ENCODE peak calls at places on chromosome X, in ten cellular contexts. E is left ventricle myocardium superior; B is stimulated activated CD4-positive, alpha-beta T cell treated with anti-CD3 and anti-CD28 coated beads, Interleukin-1b, Interleukin-23, amount 100 ng/mL, for 24 hours; Y is SK-MEL-5; W is AG04450; K is activated CD4-positive, alpha-beta T cell treated with anti-CD3 and anti-CD28 coated beads for 48 hours; N is ACHN; V is NCI-H1417; J is nucleus accumbens; F is mesendoderm. P is an unnamed sample.

GRCh38 chrX:110992611-110993010 is 103.4 kb upstream of the PAK3 start:
- DNase-seq in B (peak; percentile 0), W (no peak), J (no peak), N (peak; percentile 18), E (no peak), F (peak; percentile 57), K (peak; percentile 30), V (peak; percentile 25), Y (peak; percentile 41), P (no peak)

GRCh38 chrX:34901761-34902160 is 40.8 kb upstream of the FAM47B start:
- DNase-seq in B (no peak), N (no peak), F (no peak), V (no peak), W (no peak), K (no peak), Y (no peak), E (no peak), J (no peak), P (no peak)

GRCh38 chrX:19670854-19671620 is 155.7 kb upstream of the MAP3K15 start:
- DNase-seq in N (peak; percentile 70), W (peak; percentile 36), E (peak; percentile 45), Y (peak; percentile 91), F (peak; percentile 82), V (no peak), J (peak; percentile 3), B (no peak), K (no peak), P (no peak)

GRCh38 chrX:41471786-41472185 is 24.6 kb downstream of the NYX start:
- DNase-seq in V (no peak), K (no peak), Y (no peak), W (no peak), F (no peak), N (peak; percentile 57), E (no peak), B (no peak), J (no peak), P (no peak)

GRCh38 chrX:12954981-12955380 is 19.9 kb upstream of the TMSB4X start:
- DNase-seq in J (no peak), B (no peak), F (no peak), Y (no peak), W (no peak), E (no peak), V (no peak), N (no peak), K (no peak), P (no peak)

GRCh38 chrX:7219153-7219705 is 71.3 kb upstream of the PUDP start:
- DNase-seq in K (no peak), E (peak; percentile 21), W (no peak), F (no peak), J (no peak), V (no peak), N (no peak), Y (no peak), B (no peak), P (no peak)

GRCh38 chrX:7746861-7747260 is 96.1 kb upstream of the VCX start:
- DNase-seq in F (no peak), V (no peak), J (no peak), K (no peak), E (no peak), B (no peak), Y (no peak), N (no peak), W (no peak), P (no peak)

GRCh38 chrX:45850775-45851433 is 650.2 kb upstream of the DIPK2B start:
- DNase-seq in Y (no peak), B (no peak), N (peak; percentile 34), J (no peak), K (peak; percentile 55), F (peak; percentile 72), V (peak; percentile 91), E (no peak), W (no peak), P (peak; percentile 20)

GRCh38 chrX:13535371-13535770 is 34.0 kb upstream of the EGFL6 start:
- DNase-seq in K (no peak), Y (no peak), J (no peak), F (no peak), N (no peak), B (no peak), E (no peak), V (no peak), W (no peak), P (no peak)

GRCh38 chrX:110287605-110288004 is 30.3 kb downstream of the AMMECR1 start:
- DNase-seq in J (no peak), Y (no peak), K (no peak), B (no peak), N (no peak), V (no peak), E (no peak), W (no peak), F (no peak), P (no peak)

GRCh38 chrX:30278365-30278764 is 30.8 kb downstream of the NR0B1 start:
- DNase-seq in K (no peak), V (no peak), J (no peak), F (no peak), N (peak; percentile 29), E (no peak), B (no peak), W (no peak), Y (no peak), P (no peak)

GRCh38 chrX:153773741-153774575 is 6.9 kb upstream of the SRPK3 start:
- DNase-seq in Y (no peak), W (no peak), V (no peak), J (no peak), K (no peak), F (no peak), N (no peak), E (no peak), B (no peak), P (no peak)

GRCh38 chrX:39859991-39860861 is 237.5 kb downstream of the BCOR start:
- DNase-seq in E (peak; percentile 34), W (peak; percentile 66), K (peak; percentile 88), V (peak; percentile 53), B (peak; percentile 41), F (peak; percentile 91), Y (no peak), N (no peak), J (no peak), P (no peak)

GRCh38 chrX:29241831-29242230 is 654.6 kb downstream of the IL1RAPL1 start:
- DNase-seq in B (no peak), W (no peak), J (no peak), K (no peak), N (no peak), Y (no peak), E (no peak), F (no peak), V (no peak), P (no peak)

GRCh38 chrX:151984328-151984727 is 9.9 kb upstream of the GABRE start:
- DNase-seq in N (no peak), Y (no peak), B (no peak), F (no peak), W (no peak), V (no peak), K (no peak), J (no peak), E (no peak), P (no peak)

GRCh38 chrX:152932144-152932543 is 34.3 kb downstream of the ZNF185 start:
- DNase-seq in W (no peak), V (no peak), B (no peak), F (no peak), J (no peak), N (no peak), E (no peak), K (no peak), Y (no peak), P (no peak)

GRCh38 chrX:150898343-150899190 is at the start of gene CD99L2:
- DNase-seq in W (peak; percentile 39), Y (peak; percentile 82), V (peak; percentile 89), F (peak; percentile 91), K (peak; percentile 90), B (peak; percentile 60), E (peak; percentile 94), N (peak; percentile 79), J (peak; percentile 73), P (peak; percentile 57)

GRCh38 chrX:109327271-109327670 is 154.6 kb downstream of the GUCY2F start:
- DNase-seq in E (no peak), J (no peak), Y (no peak), B (no peak), W (no peak), K (no peak), F (no peak), V (no peak), N (no peak), P (no peak)

GRCh38 chrX:29257516-29257915 is 670.3 kb downstream of the IL1RAPL1 start:
- DNase-seq in E (no peak), N (no peak), Y (peak; percentile 51), F (no peak), V (no peak), K (no peak), W (peak; percentile 6), J (no peak), B (no peak), P (no peak)

GRCh38 chrX:47797084-47797483 is 39.6 kb upstream of the ZNF81 start:
- DNase-seq in J (no peak), Y (no peak), N (no peak), B (no peak), E (no peak), F (no peak), V (no peak), W (no peak), K (no peak), P (no peak)

GRCh38 chrX:16140983-16141382 is 17.6 kb downstream of the GRPR start:
- DNase-seq in Y (no peak), B (no peak), V (no peak), E (no peak), J (no peak), K (no peak), F (no peak), W (no peak), N (no peak), P (no peak)

GRCh38 chrX:139924696-139925094 is 8.2 kb downstream of the ATP11C start:
- DNase-seq in V (no peak), Y (no peak), N (no peak), J (no peak), E (no peak), F (no peak), B (no peak), K (no peak), W (no peak), P (no peak)

GRCh38 chrX:49184294-49185061 is 1.7 kb downstream of the PRICKLE3 start:
- DNase-seq in V (peak; percentile 92), E (peak; percentile 92), N (peak; percentile 88), F (peak; percentile 97), W (no peak), J (peak; percentile 14), Y (peak; percentile 91), K (peak; percentile 62), B (no peak), P (peak; percentile 61)

GRCh38 chrX:31522760-31523159 is 450.9 kb upstream of the FTHL17 start:
- DNase-seq in F (no peak), B (no peak), N (no peak), V (no peak), J (no peak), W (no peak), K (no peak), E (no peak), Y (no peak), P (no peak)

GRCh38 chrX:10841579-10841978 is 221.2 kb upstream of the MID1 start:
- DNase-seq in E (no peak), K (no peak), W (peak; percentile 7), N (no peak), Y (no peak), F (no peak), V (no peak), J (no peak), B (no peak), P (no peak)

GRCh38 chrX:10477525-10477924 is 142.9 kb downstream of the MID1 start:
- DNase-seq in E (no peak), V (no peak), N (no peak), Y (no peak), B (no peak), K (no peak), F (no peak), J (no peak), W (no peak), P (no peak)

GRCh38 chrX:140744085-140744484 is 34.5 kb downstream of the LINC00632 start:
- DNase-seq in W (no peak), F (peak; percentile 31), Y (no peak), K (no peak), N (no peak), J (no peak), E (no peak), B (no peak), V (no peak), P (no peak)

GRCh38 chrX:75603833-75604232 is 81.0 kb upstream of the ZDHHC15 start:
- DNase-seq in E (no peak), F (peak; percentile 21), V (no peak), B (no peak), J (no peak), W (no peak), N (peak; percentile 20), K (no peak), Y (peak; percentile 47), P (peak; percentile 4)

P was measured in DMS79 treated with DMSO at 0.1 percent for 48 hours.